ENCODE peak calls at places on chromosome 1, in five cellular contexts. One of them, this sample, is unnamed.

GRCh38 chr1:172343246-172344099 is 77.0 kb upstream of the C1orf105 start:
- DNase-seq in RPMI7951: peak; percentile 91
- DNase-seq in T-helper 1 cell: no peak
- DNase-seq in brain microvascular endothelial cell: peak; percentile 79
- DNase-seq in COR-L47: no peak
- DNase-seq in this sample: no peak

GRCh38 chr1:90706437-90707362 is 10.4 kb downstream of the BARHL2 start:
- DNase-seq in RPMI7951: peak; percentile 12
- DNase-seq in T-helper 1 cell: no peak
- DNase-seq in COR-L47: no peak
- DNase-seq in brain microvascular endothelial cell: no peak
- DNase-seq in this sample: peak; percentile 73

GRCh38 chr1:61741682-61742619 is at the start of gene PATJ:
- DNase-seq in RPMI7951: peak; percentile 8
- DNase-seq in T-helper 1 cell: peak; percentile 56
- DNase-seq in brain microvascular endothelial cell: no peak
- DNase-seq in COR-L47: peak; percentile 45
- DNase-seq in this sample: peak; percentile 92

GRCh38 chr1:38888423-38889333 is 7.3 kb upstream of the GJA9 start:
- DNase-seq in T-helper 1 cell: no peak
- DNase-seq in brain microvascular endothelial cell: no peak
- DNase-seq in COR-L47: no peak
- DNase-seq in RPMI7951: no peak
- DNase-seq in this sample: no peak

GRCh38 chr1:180353930-180354329 is 123.9 kb downstream of the LHX4 start:
- DNase-seq in T-helper 1 cell: no peak
- DNase-seq in COR-L47: no peak
- DNase-seq in brain microvascular endothelial cell: no peak
- DNase-seq in RPMI7951: no peak
- DNase-seq in this sample: no peak

GRCh38 chr1:116379674-116380498 is 6.8 kb downstream of the ATP1A1 start:
- DNase-seq in COR-L47: no peak
- DNase-seq in brain microvascular endothelial cell: no peak
- DNase-seq in T-helper 1 cell: no peak
- DNase-seq in RPMI7951: no peak
- DNase-seq in this sample: no peak

GRCh38 chr1:176448340-176448739 is 14.6 kb upstream of the PAPPA2 start:
- DNase-seq in brain microvascular endothelial cell: no peak
- DNase-seq in T-helper 1 cell: no peak
- DNase-seq in RPMI7951: no peak
- DNase-seq in COR-L47: no peak
- DNase-seq in this sample: no peak

GRCh38 chr1:244653439-244654283 is 735 bp downstream of the DESI2 start:
- DNase-seq in brain microvascular endothelial cell: no peak
- DNase-seq in COR-L47: no peak
- DNase-seq in T-helper 1 cell: no peak
- DNase-seq in RPMI7951: peak; percentile 8
- DNase-seq in this sample: peak; percentile 44

GRCh38 chr1:234315588-234315987 is 57.7 kb upstream of the COA6 start:
- DNase-seq in brain microvascular endothelial cell: no peak
- DNase-seq in T-helper 1 cell: no peak
- DNase-seq in COR-L47: no peak
- DNase-seq in RPMI7951: no peak
- DNase-seq in this sample: no peak

This sample was measured in NCI-H146.